ENCODE peak calls at places on chromosomes 6 and 20, in nine cellular contexts. X is upper lobe of right lung, C is GOT3, R is HS-5, Z is colonic mucosa, F is 8988T, M is HEK293T, B is pancreas, E is HFFc6. A is an unnamed sample.

GRCh38 chr20:33945391-33946079 is 48.2 kb upstream of the RALY start:
- DNase-seq in M (no peak), Z (no peak), X (no peak), E (peak; percentile 70), F (no peak), R (peak; percentile 24), B (no peak), C (no peak), A (no peak)

GRCh38 chr6:141552463-141552862 is 580.3 kb upstream of the GJE1 start:
- DNase-seq in M (no peak), F (no peak), R (peak; percentile 13), E (peak; percentile 46), X (no peak), Z (no peak), B (no peak), C (no peak), A (peak; percentile 32)

GRCh38 chr20:60535211-60535610 is 577.0 kb downstream of the CDH26 start:
- DNase-seq in R (no peak), E (no peak), Z (no peak), M (no peak), F (no peak), C (no peak), B (no peak), X (no peak), A (no peak)

GRCh38 chr6:108167449-108167903 is 1.7 kb downstream of the NR2E1 start:
- DNase-seq in C (no peak), Z (no peak), F (no peak), M (no peak), B (no peak), X (no peak), R (no peak), E (no peak), A (no peak)

GRCh38 chr20:25586877-25587276 is 1.5 kb upstream of the NINL start:
- DNase-seq in X (peak; percentile 29), E (no peak), M (no peak), R (no peak), Z (no peak), C (no peak), F (no peak), B (no peak), A (no peak)

GRCh38 chr6:20919677-20920385 is 385.6 kb downstream of the CDKAL1 start:
- DNase-seq in Z (no peak), E (no peak), M (no peak), R (no peak), X (no peak), B (no peak), C (no peak), F (no peak), A (no peak)

GRCh38 chr6:82182756-82183155 is 64.8 kb downstream of the IBTK start:
- DNase-seq in B (no peak), Z (no peak), M (no peak), E (peak; percentile 64), C (no peak), X (no peak), R (no peak), F (no peak), A (no peak)

GRCh38 chr6:121666809-121667208 is 231.4 kb downstream of the GJA1 start:
- DNase-seq in E (peak; percentile 76), X (no peak), M (peak; percentile 32), Z (no peak), R (peak; percentile 57), F (no peak), C (no peak), B (no peak), A (no peak)

GRCh38 chr6:165886169-165886568 is 223.1 kb upstream of the PDE10A start:
- DNase-seq in B (no peak), E (no peak), M (no peak), F (no peak), X (no peak), R (no peak), C (no peak), Z (no peak), A (no peak)

GRCh38 chr20:62774076-62774714 is 22.1 kb upstream of the MRGBP start:
- DNase-seq in C (no peak), F (no peak), Z (no peak), E (no peak), X (no peak), B (no peak), R (no peak), M (no peak), A (no peak)

GRCh38 chr6:121521164-121521555 is 85.7 kb downstream of the GJA1 start:
- DNase-seq in E (no peak), R (no peak), B (no peak), C (no peak), X (no peak), Z (no peak), M (no peak), F (no peak), A (no peak)

GRCh38 chr6:45187841-45188240 is 140.3 kb upstream of the RUNX2 start:
- DNase-seq in E (no peak), R (peak; percentile 43), Z (no peak), C (no peak), B (no peak), M (no peak), X (no peak), F (no peak), A (no peak)

GRCh38 chr6:87151786-87152527 is 3.4 kb upstream of the ZNF292 start:
- DNase-seq in B (peak; percentile 56), R (no peak), F (no peak), C (peak; percentile 48), X (peak; percentile 86), E (peak; percentile 41), Z (peak; percentile 66), M (no peak), A (peak; percentile 35)

GRCh38 chr20:53493201-53493908 is 100.3 kb downstream of the ZNF217 start:
- DNase-seq in M (no peak), E (no peak), C (no peak), B (no peak), R (no peak), Z (no peak), F (no peak), X (no peak), A (no peak)

GRCh38 chr6:127515234-127515793 is 3.8 kb downstream of the MTCL3 start:
- DNase-seq in B (no peak), R (no peak), M (peak; percentile 66), X (no peak), C (no peak), F (peak; percentile 80), Z (no peak), E (peak; percentile 16), A (peak; percentile 40)

GRCh38 chr6:152300517-152300916 is 336.6 kb downstream of the SYNE1 start:
- DNase-seq in C (no peak), F (no peak), M (no peak), B (no peak), E (no peak), X (no peak), R (no peak), Z (no peak), A (no peak)

GRCh38 chr20:24960861-24961260 is 11.8 kb downstream of the CST7 start:
- DNase-seq in R (no peak), X (no peak), F (no peak), C (no peak), Z (no peak), E (no peak), B (no peak), M (no peak), A (no peak)

GRCh38 chr6:133447924-133448323 is 206.8 kb downstream of the EYA4 start:
- DNase-seq in F (no peak), Z (no peak), M (no peak), B (no peak), R (peak; percentile 6), X (no peak), E (no peak), C (no peak), A (no peak)

GRCh38 chr6:27078734-27079357 is 168.7 kb upstream of the PRSS16 start:
- DNase-seq in R (peak; percentile 45), M (peak; percentile 49), C (no peak), X (peak; percentile 66), F (no peak), Z (peak; percentile 57), B (peak; percentile 27), E (peak; percentile 72), A (no peak)

GRCh38 chr6:27542485-27542884 is 69.6 kb upstream of the ZNF184 start:
- DNase-seq in C (no peak), X (no peak), E (no peak), Z (no peak), M (no peak), F (no peak), R (no peak), B (no peak), A (no peak)

GRCh38 chr20:37946946-37947345 is 44.0 kb downstream of the VSTM2L start:
- DNase-seq in C (no peak), F (no peak), R (no peak), M (no peak), X (no peak), Z (peak; percentile 10), E (no peak), B (no peak), A (no peak)

GRCh38 chr20:51650685-51651134 is 108.2 kb upstream of the NFATC2 start:
- DNase-seq in E (peak; percentile 28), C (no peak), X (no peak), M (no peak), Z (no peak), B (no peak), R (peak; percentile 100), F (no peak), A (no peak)

GRCh38 chr6:163603395-163603794 is 188.9 kb downstream of the QKI start:
- DNase-seq in M (no peak), C (no peak), R (no peak), E (no peak), F (no peak), B (no peak), Z (no peak), X (no peak), A (no peak)

GRCh38 chr20:40630723-40631631 is 58.1 kb downstream of the MAFB start:
- DNase-seq in B (no peak), M (no peak), E (no peak), F (no peak), Z (no peak), X (no peak), C (no peak), R (no peak), A (no peak)

GRCh38 chr20:33016581-33017109 is 9.1 kb downstream of the BPIFB2 start:
- DNase-seq in F (no peak), B (no peak), Z (no peak), X (peak; percentile 46), E (no peak), M (no peak), C (no peak), R (no peak), A (no peak)

GRCh38 chr6:4103929-4104328 is 25.0 kb upstream of the FAM217A start:
- DNase-seq in M (no peak), E (no peak), Z (peak; percentile 35), R (no peak), X (no peak), B (peak; percentile 60), C (no peak), F (peak; percentile 35), A (no peak)

GRCh38 chr6:53794073-53794719 is 609 bp upstream of the LRRC1 start:
- DNase-seq in F (peak; percentile 37), X (peak; percentile 81), Z (peak; percentile 77), B (peak; percentile 72), R (peak; percentile 39), M (peak; percentile 44), C (peak; percentile 39), E (peak; percentile 92), A (peak; percentile 41)

GRCh38 chr6:150088481-150089154 is 19.7 kb upstream of the ULBP3 start:
- DNase-seq in F (no peak), B (no peak), E (no peak), X (no peak), R (no peak), Z (no peak), C (no peak), M (no peak), A (no peak)

GRCh38 chr6:39312912-39313525 is 1.2 kb downstream of the KCNK17 start:
- DNase-seq in C (no peak), M (no peak), B (no peak), Z (no peak), R (no peak), F (no peak), E (no peak), X (no peak), A (no peak)

GRCh38 chr20:22810626-22811559 is 224.2 kb upstream of the SSTR4 start:
- DNase-seq in E (no peak), M (no peak), B (no peak), F (no peak), C (no peak), R (no peak), X (no peak), Z (no peak), A (no peak)

GRCh38 chr20:50050660-50051308 is 62.2 kb downstream of the UBE2V1 start:
- DNase-seq in M (no peak), Z (no peak), C (no peak), B (no peak), R (no peak), X (no peak), F (no peak), E (no peak), A (no peak)

A was measured in HuH-7.5.